ENCODE peak calls at places on chromosome 16, in seven cellular contexts. One of them, this sample, is unnamed.

GRCh38 chr16:7921360-7921759 is 588.7 kb downstream of the RBFOX1 start:
- DNase-seq in effector memory CD4-positive, alpha-beta T cell: no peak
- DNase-seq in fibroblast of lung: no peak
- DNase-seq in colonic mucosa: no peak
- DNase-seq in A549: no peak
- DNase-seq in HCT116: no peak
- DNase-seq in sigmoid colon: no peak
- DNase-seq in this sample: no peak

GRCh38 chr16:4693956-4694663 is 748 bp downstream of the NUDT16L1 start:
- DNase-seq in effector memory CD4-positive, alpha-beta T cell: peak; percentile 46
- DNase-seq in HCT116: no peak
- DNase-seq in fibroblast of lung: peak; percentile 55
- DNase-seq in A549: peak; percentile 48
- DNase-seq in colonic mucosa: peak; percentile 60
- DNase-seq in sigmoid colon: peak; percentile 81
- DNase-seq in this sample: no peak

GRCh38 chr16:4685776-4686496 is 7.4 kb upstream of the NUDT16L1 start:
- DNase-seq in fibroblast of lung: no peak
- DNase-seq in HCT116: no peak
- DNase-seq in effector memory CD4-positive, alpha-beta T cell: no peak
- DNase-seq in colonic mucosa: no peak
- DNase-seq in sigmoid colon: peak; percentile 59
- DNase-seq in A549: no peak
- DNase-seq in this sample: no peak

GRCh38 chr16:89190150-89190958 is 10.0 kb downstream of the SLC22A31 start:
- DNase-seq in HCT116: no peak
- DNase-seq in effector memory CD4-positive, alpha-beta T cell: no peak
- DNase-seq in fibroblast of lung: no peak
- DNase-seq in sigmoid colon: no peak
- DNase-seq in A549: no peak
- DNase-seq in colonic mucosa: no peak
- DNase-seq in this sample: no peak

GRCh38 chr16:2486645-2487516 is 12.0 kb downstream of the TBC1D24 start:
- DNase-seq in sigmoid colon: no peak
- DNase-seq in A549: no peak
- DNase-seq in fibroblast of lung: no peak
- DNase-seq in effector memory CD4-positive, alpha-beta T cell: peak; percentile 65
- DNase-seq in colonic mucosa: peak; percentile 64
- DNase-seq in HCT116: no peak
- DNase-seq in this sample: peak; percentile 84

GRCh38 chr16:6081320-6081976 is 983.9 kb upstream of the EEF2KMT start:
- DNase-seq in HCT116: no peak
- DNase-seq in effector memory CD4-positive, alpha-beta T cell: no peak
- DNase-seq in fibroblast of lung: peak; percentile 9
- DNase-seq in colonic mucosa: peak; percentile 56
- DNase-seq in sigmoid colon: no peak
- DNase-seq in A549: peak; percentile 7
- DNase-seq in this sample: no peak

GRCh38 chr16:21233045-21233520 is 416 bp upstream of the ANKS4B start:
- DNase-seq in A549: no peak
- DNase-seq in fibroblast of lung: no peak
- DNase-seq in colonic mucosa: no peak
- DNase-seq in HCT116: no peak
- DNase-seq in sigmoid colon: no peak
- DNase-seq in effector memory CD4-positive, alpha-beta T cell: no peak
- DNase-seq in this sample: no peak

GRCh38 chr16:10579965-10580918 is at the start of gene EMP2:
- DNase-seq in sigmoid colon: peak; percentile 93
- DNase-seq in colonic mucosa: peak; percentile 88
- DNase-seq in A549: peak; percentile 90
- DNase-seq in effector memory CD4-positive, alpha-beta T cell: no peak
- DNase-seq in HCT116: peak; percentile 36
- DNase-seq in fibroblast of lung: peak; percentile 73
- DNase-seq in this sample: no peak

GRCh38 chr16:49276646-49277385 is 4.8 kb downstream of the CBLN1 start:
- DNase-seq in effector memory CD4-positive, alpha-beta T cell: no peak
- DNase-seq in colonic mucosa: no peak
- DNase-seq in A549: no peak
- DNase-seq in HCT116: no peak
- DNase-seq in fibroblast of lung: no peak
- DNase-seq in sigmoid colon: no peak
- DNase-seq in this sample: no peak

GRCh38 chr16:49278567-49278827 is 3.1 kb downstream of the CBLN1 start:
- DNase-seq in effector memory CD4-positive, alpha-beta T cell: no peak
- DNase-seq in HCT116: no peak
- DNase-seq in colonic mucosa: no peak
- DNase-seq in sigmoid colon: no peak
- DNase-seq in fibroblast of lung: no peak
- DNase-seq in A549: no peak
- DNase-seq in this sample: no peak

GRCh38 chr16:49277766-49278566 is 3.7 kb downstream of the CBLN1 start:
- DNase-seq in A549: no peak
- DNase-seq in colonic mucosa: no peak
- DNase-seq in HCT116: no peak
- DNase-seq in sigmoid colon: no peak
- DNase-seq in fibroblast of lung: no peak
- DNase-seq in effector memory CD4-positive, alpha-beta T cell: no peak
- DNase-seq in this sample: no peak

GRCh38 chr16:49275870-49276269 is 5.8 kb downstream of the CBLN1 start:
- DNase-seq in effector memory CD4-positive, alpha-beta T cell: no peak
- DNase-seq in HCT116: no peak
- DNase-seq in colonic mucosa: no peak
- DNase-seq in fibroblast of lung: no peak
- DNase-seq in A549: no peak
- DNase-seq in sigmoid colon: no peak
- DNase-seq in this sample: no peak

DNA sequence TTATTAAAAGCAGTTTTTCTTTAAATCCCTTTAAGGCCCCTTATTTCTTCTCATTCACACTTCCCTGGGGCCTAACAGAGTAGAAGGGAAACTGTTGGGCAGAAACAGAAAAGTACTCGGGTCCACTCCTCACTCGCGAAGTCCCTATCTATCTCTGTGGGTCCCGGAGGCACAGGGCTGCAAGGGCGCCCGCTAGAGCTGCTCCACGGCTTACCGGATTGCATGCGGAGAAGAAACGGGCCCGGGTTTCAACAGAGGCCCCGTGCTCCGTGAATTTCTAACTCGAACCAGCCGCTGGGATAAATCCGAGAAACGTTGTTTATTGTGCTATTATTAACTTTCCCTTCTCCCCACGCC is 4.3 kb downstream of the CBLN1 start:
- DNase-seq in sigmoid colon: no peak
- DNase-seq in fibroblast of lung: no peak
- DNase-seq in colonic mucosa: no peak
- DNase-seq in effector memory CD4-positive, alpha-beta T cell: no peak
- DNase-seq in A549: no peak
- DNase-seq in HCT116: no peak
- DNase-seq in this sample: no peak
- H3K4me3 ChIP-seq in sigmoid colon: no peak overlapping the region
- H3K4me3 ChIP-seq in fibroblast of lung: no peak overlapping the region
- H3K4me3 ChIP-seq in colonic mucosa: no peak overlapping the region
- H3K4me3 ChIP-seq in effector memory CD4-positive, alpha-beta T cell: no peak overlapping the region
- H3K4me3 ChIP-seq in A549: no peak overlapping the region
- H3K4me3 ChIP-seq in HCT116: no peak overlapping the region
- H3K4me3 ChIP-seq in this sample: no peak overlapping the region

GRCh38 chr16:58013201-58013956 is 12.2 kb downstream of the USB1 start:
- DNase-seq in fibroblast of lung: no peak
- DNase-seq in HCT116: no peak
- DNase-seq in A549: no peak
- DNase-seq in colonic mucosa: no peak
- DNase-seq in sigmoid colon: no peak
- DNase-seq in effector memory CD4-positive, alpha-beta T cell: no peak
- DNase-seq in this sample: no peak
- H3K4me1 ChIP-seq in fibroblast of lung: peaks cover 2% of the 10 kb centered on the region
- H3K4me1 ChIP-seq in HCT116: no peaks in the 10 kb centered on the region
- H3K4me1 ChIP-seq in A549: peaks cover 23% of the 10 kb centered on the region
- H3K4me1 ChIP-seq in colonic mucosa: no peaks in the 10 kb centered on the region
- H3K4me1 ChIP-seq in sigmoid colon: no peaks in the 10 kb centered on the region
- H3K4me1 ChIP-seq in effector memory CD4-positive, alpha-beta T cell: no peaks in the 10 kb centered on the region
- H3K4me1 ChIP-seq in this sample: no peaks in the 10 kb centered on the region

GRCh38 chr16:68250951-68251350 is 5.8 kb downstream of the PLA2G15 start:
- DNase-seq in fibroblast of lung: no peak
- DNase-seq in sigmoid colon: no peak
- DNase-seq in A549: no peak
- DNase-seq in HCT116: no peak
- DNase-seq in colonic mucosa: no peak
- DNase-seq in effector memory CD4-positive, alpha-beta T cell: no peak
- DNase-seq in this sample: no peak
- H3K4me3 ChIP-seq in fibroblast of lung: no peak overlapping the region
- H3K4me3 ChIP-seq in sigmoid colon: no peak overlapping the region
- H3K4me3 ChIP-seq in A549: no peak overlapping the region
- H3K4me3 ChIP-seq in HCT116: no peak overlapping the region
- H3K4me3 ChIP-seq in colonic mucosa: no peak overlapping the region
- H3K4me3 ChIP-seq in effector memory CD4-positive, alpha-beta T cell: no peak overlapping the region
- H3K4me3 ChIP-seq in this sample: no peak overlapping the region

GRCh38 chr16:68289621-68290329 is 21.0 kb downstream of the SLC7A6OS start:
- DNase-seq in HCT116: no peak
- DNase-seq in A549: no peak
- DNase-seq in sigmoid colon: no peak
- DNase-seq in effector memory CD4-positive, alpha-beta T cell: no peak
- DNase-seq in fibroblast of lung: peak; percentile 78
- DNase-seq in colonic mucosa: no peak
- DNase-seq in this sample: peak; percentile 41

GRCh38 chr16:68290455-68290854 is 20.3 kb downstream of the SLC7A6OS start:
- DNase-seq in sigmoid colon: no peak
- DNase-seq in A549: no peak
- DNase-seq in fibroblast of lung: no peak
- DNase-seq in colonic mucosa: no peak
- DNase-seq in HCT116: no peak
- DNase-seq in effector memory CD4-positive, alpha-beta T cell: no peak
- DNase-seq in this sample: no peak

GRCh38 chr16:68288252-68288650 is 22.5 kb downstream of the SLC7A6OS start:
- DNase-seq in A549: no peak
- DNase-seq in HCT116: no peak
- DNase-seq in colonic mucosa: no peak
- DNase-seq in sigmoid colon: no peak
- DNase-seq in effector memory CD4-positive, alpha-beta T cell: no peak
- DNase-seq in fibroblast of lung: no peak
- DNase-seq in this sample: no peak

GRCh38 chr16:68287276-68288251 is 23.2 kb downstream of the SLC7A6OS start:
- DNase-seq in HCT116: no peak
- DNase-seq in effector memory CD4-positive, alpha-beta T cell: peak; percentile 32
- DNase-seq in A549: no peak
- DNase-seq in colonic mucosa: no peak
- DNase-seq in sigmoid colon: peak; percentile 87
- DNase-seq in fibroblast of lung: peak; percentile 76
- DNase-seq in this sample: peak; percentile 58

DNA sequence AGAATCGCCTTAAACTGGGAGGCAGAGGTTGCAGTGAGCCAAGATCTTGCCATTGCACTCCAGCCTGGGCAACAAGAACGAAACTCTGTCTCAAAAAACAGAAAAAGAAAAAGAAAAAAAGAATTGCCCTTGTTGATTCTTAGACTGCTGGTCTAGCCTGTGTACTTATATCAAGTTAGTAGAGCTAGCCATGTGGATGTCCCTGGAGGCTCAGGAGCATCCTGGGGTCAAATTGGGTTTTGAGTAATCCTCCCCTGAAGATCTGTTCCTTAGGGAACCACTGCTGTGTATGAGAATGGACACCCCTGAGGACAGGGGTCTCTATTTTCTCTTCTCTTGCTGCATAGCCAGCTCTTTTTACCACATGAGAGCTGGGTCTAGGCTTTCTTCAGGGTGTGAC is 21.5 kb downstream of the SLC7A6OS start:
- DNase-seq in HCT116: no peak
- DNase-seq in effector memory CD4-positive, alpha-beta T cell: no peak
- DNase-seq in fibroblast of lung: no peak
- DNase-seq in sigmoid colon: no peak
- DNase-seq in A549: no peak
- DNase-seq in colonic mucosa: no peak
- DNase-seq in this sample: no peak
- H3K4me1 ChIP-seq in HCT116: no peaks in the 10 kb centered on the region
- H3K4me1 ChIP-seq in effector memory CD4-positive, alpha-beta T cell: peaks cover 86% of the 10 kb centered on the region
- H3K4me1 ChIP-seq in fibroblast of lung: peaks cover 10% of the 10 kb centered on the region
- H3K4me1 ChIP-seq in sigmoid colon: peaks cover 5% of the 10 kb centered on the region
- H3K4me1 ChIP-seq in A549: peaks cover 15% of the 10 kb centered on the region
- H3K4me1 ChIP-seq in colonic mucosa: peaks cover 11% of the 10 kb centered on the region
- H3K4me1 ChIP-seq in this sample: peaks cover 88% of the 10 kb centered on the region

DNA sequence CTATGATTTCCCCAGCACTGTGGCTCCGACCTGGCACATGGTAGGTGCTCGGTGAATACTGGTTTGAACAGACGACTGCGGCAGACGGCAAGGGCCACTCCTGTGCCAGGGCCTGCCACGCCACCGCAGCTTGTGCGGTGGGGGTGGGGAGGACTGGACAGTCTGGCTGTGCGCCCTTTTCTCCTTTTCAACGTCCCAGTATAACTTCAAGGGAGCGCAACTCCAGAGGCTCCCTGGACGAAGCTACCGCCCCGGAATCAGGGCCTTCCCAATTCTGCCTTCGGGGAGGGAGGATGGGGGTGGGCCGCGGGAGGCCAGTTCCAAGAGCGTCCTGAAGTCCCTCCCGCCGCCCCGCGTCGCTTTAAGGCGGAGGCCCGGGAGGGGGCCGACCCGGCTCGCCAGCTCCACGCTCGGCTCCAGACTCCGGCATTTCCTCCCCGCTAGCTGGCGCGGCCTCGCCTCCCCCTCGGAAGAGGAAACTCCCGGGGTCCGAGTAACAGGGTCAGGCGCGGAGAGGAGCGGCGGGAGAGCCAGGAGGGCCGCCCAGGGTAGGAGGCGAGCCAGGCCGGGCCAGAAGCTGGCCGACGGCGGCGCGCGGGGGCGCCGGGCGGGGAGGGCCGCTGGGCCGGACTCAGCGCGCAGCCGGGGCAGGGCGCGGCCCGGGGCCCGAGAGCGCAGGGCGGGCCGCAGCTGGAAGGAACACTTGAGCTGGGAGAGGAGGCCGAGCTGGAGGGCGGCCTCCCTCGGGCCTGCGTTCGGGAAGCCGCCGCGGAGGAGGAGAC is at the start of gene ITPRIPL2:
- DNase-seq in HCT116: peak; percentile 79
- DNase-seq in sigmoid colon: peak; percentile 95
- DNase-seq in effector memory CD4-positive, alpha-beta T cell: no peak
- DNase-seq in fibroblast of lung: peak; percentile 91
- DNase-seq in colonic mucosa: peak; percentile 86
- DNase-seq in A549: peak; percentile 85
- DNase-seq in this sample: no peak
- H3K4me3 ChIP-seq in HCT116: peak within 1 kb of the TSS; percentile 59
- H3K4me3 ChIP-seq in sigmoid colon: peak within 1 kb of the TSS; percentile 57
- H3K4me3 ChIP-seq in effector memory CD4-positive, alpha-beta T cell: no peak within 1 kb of the TSS
- H3K4me3 ChIP-seq in fibroblast of lung: peak within 1 kb of the TSS; percentile 65
- H3K4me3 ChIP-seq in colonic mucosa: peak within 1 kb of the TSS; percentile 79
- H3K4me3 ChIP-seq in A549: peak within 1 kb of the TSS; percentile 67
- H3K4me3 ChIP-seq in this sample: no peak within 1 kb of the TSS

GRCh38 chr16:84553873-84554399 is 49.5 kb upstream of the MEAK7 start:
- DNase-seq in HCT116: no peak
- DNase-seq in sigmoid colon: no peak
- DNase-seq in effector memory CD4-positive, alpha-beta T cell: peak; percentile 35
- DNase-seq in fibroblast of lung: no peak
- DNase-seq in A549: no peak
- DNase-seq in colonic mucosa: no peak
- DNase-seq in this sample: peak; percentile 77
- H3K4me1 ChIP-seq in HCT116: no peaks in the 10 kb centered on the region
- H3K4me1 ChIP-seq in sigmoid colon: no peaks in the 10 kb centered on the region
- H3K4me1 ChIP-seq in effector memory CD4-positive, alpha-beta T cell: peaks cover 42% of the 10 kb centered on the region
- H3K4me1 ChIP-seq in fibroblast of lung: no peaks in the 10 kb centered on the region
- H3K4me1 ChIP-seq in A549: no peaks in the 10 kb centered on the region
- H3K4me1 ChIP-seq in colonic mucosa: no peaks in the 10 kb centered on the region
- H3K4me1 ChIP-seq in this sample: peaks cover 65% of the 10 kb centered on the region

This sample was measured in CD4-positive, alpha-beta memory T cell.